ENCODE peak calls at places on chromosomes 11 and 22, in ten cellular contexts. C, Q, Z, X, I, O, A, U, E and T are unnamed samples.

GRCh38 chr22:50311606-50312351 is 4.3 kb upstream of the PLXNB2 start:
- DNase-seq in C (no peak), Q (no peak), Z (no peak), X (no peak), I (no peak), O (no peak), A (peak), U (no peak), E (no peak), T (no peak)

GRCh38 chr22:46245515-46245914 is 4.6 kb downstream of the CDPF1 start:
- DNase-seq in C (no peak), Q (no peak), Z (no peak), X (no peak), I (no peak), O (no peak), A (no peak), U (no peak), E (no peak), T (no peak)

GRCh38 chr11:123173040-123173855 is 21.8 kb downstream of the CLMP start:
- DNase-seq in C (no peak), Q (no peak), Z (no peak), X (no peak), I (no peak), O (no peak), A (no peak), U (no peak), E (no peak), T (peak)

GRCh38 chr11:93484716-93485115 is 58.5 kb downstream of the SMCO4 start:
- DNase-seq in C (no peak), Q (no peak), Z (no peak), X (no peak), I (no peak), O (no peak), A (no peak), U (no peak), E (no peak), T (no peak)

GRCh38 chr22:29954203-29954855 is 71.4 kb downstream of the MTMR3 start:
- DNase-seq in C (no peak), Q (no peak), Z (no peak), X (no peak), I (no peak), O (peak), A (no peak), U (no peak), E (no peak), T (no peak)

GRCh38 chr11:124864176-124864891 is 898 bp upstream of the ROBO3 start:
- DNase-seq in C (no peak), Q (no peak), Z (no peak), X (no peak), I (no peak), O (no peak), A (peak), U (no peak), E (no peak), T (peak)

GRCh38 chr11:86518211-86518610 is 143.5 kb downstream of the CCDC81 start:
- DNase-seq in C (no peak), Q (no peak), Z (no peak), X (no peak), I (no peak), O (peak), A (no peak), U (no peak), E (no peak), T (no peak)

GRCh38 chr22:28923826-28924732 is 40.7 kb downstream of the ZNRF3 start:
- DNase-seq in C (peak), Q (no peak), Z (no peak), X (peak), I (peak), O (no peak), A (no peak), U (peak), E (no peak), T (peak)

GRCh38 chr11:95706974-95707387 is 82.6 kb downstream of the FAM76B start:
- DNase-seq in C (no peak), Q (no peak), Z (no peak), X (no peak), I (no peak), O (peak), A (no peak), U (no peak), E (no peak), T (no peak)

GRCh38 chr11:59283825-59284772 is 71.4 kb upstream of the MPEG1 start:
- DNase-seq in C (peak), Q (peak), Z (peak), X (no peak), I (peak), O (peak), A (no peak), U (peak), E (peak), T (peak)

GRCh38 chr11:72738199-72739141 is 13.7 kb downstream of the ARAP1 start:
- DNase-seq in C (peak), Q (no peak), Z (peak), X (no peak), I (no peak), O (peak), A (peak), U (no peak), E (no peak), T (peak)

GRCh38 chr11:66863428-66864125 is 6.7 kb downstream of the LRFN4 start:
- DNase-seq in C (no peak), Q (no peak), Z (no peak), X (no peak), I (no peak), O (no peak), A (no peak), U (no peak), E (no peak), T (no peak)

GRCh38 chr11:469684-470667 is 19.9 kb downstream of the PTDSS2 start:
- DNase-seq in C (peak), Q (peak), Z (no peak), X (peak), I (peak), O (no peak), A (peak), U (peak), E (peak), T (no peak)

GRCh38 chr22:20451920-20452319 is 14.3 kb upstream of the SCARF2 start:
- DNase-seq in C (no peak), Q (no peak), Z (no peak), X (no peak), I (no peak), O (no peak), A (no peak), U (no peak), E (no peak), T (no peak)

GRCh38 chr11:15854245-15854644 is 502.1 kb downstream of the SOX6 start:
- DNase-seq in C (no peak), Q (no peak), Z (no peak), X (no peak), I (no peak), O (no peak), A (no peak), U (no peak), E (no peak), T (no peak)

GRCh38 chr11:44751066-44751465 is 24.3 kb downstream of the TSPAN18 start:
- DNase-seq in C (no peak), Q (no peak), Z (no peak), X (no peak), I (peak), O (no peak), A (no peak), U (no peak), E (no peak), T (peak)

GRCh38 chr11:34926831-34927132 is 10.4 kb downstream of the PDHX start:
- DNase-seq in C (no peak), Q (no peak), Z (no peak), X (no peak), I (no peak), O (no peak), A (no peak), U (no peak), E (no peak), T (no peak)

GRCh38 chr22:29454186-29454745 is 15.9 kb downstream of the RFPL1 start:
- DNase-seq in C (no peak), Q (no peak), Z (no peak), X (peak), I (no peak), O (no peak), A (peak), U (no peak), E (no peak), T (no peak)

GRCh38 chr11:93225642-93226041 is 27.9 kb upstream of the SLC36A4 start:
- DNase-seq in C (no peak), Q (peak), Z (no peak), X (no peak), I (no peak), O (peak), A (no peak), U (no peak), E (peak), T (no peak)

GRCh38 chr11:122748968-122749687 is 89.2 kb upstream of the CRTAM start:
- DNase-seq in C (no peak), Q (peak), Z (peak), X (no peak), I (no peak), O (peak), A (peak), U (no peak), E (no peak), T (no peak)

GRCh38 chr11:35639591-35640179 is 21.4 kb downstream of the FJX1 start:
- DNase-seq in C (no peak), Q (no peak), Z (no peak), X (no peak), I (no peak), O (no peak), A (no peak), U (no peak), E (no peak), T (no peak)

GRCh38 chr22:37262346-37262745 is 18.3 kb upstream of the RAC2 start:
- DNase-seq in C (no peak), Q (no peak), Z (no peak), X (no peak), I (no peak), O (no peak), A (no peak), U (no peak), E (no peak), T (no peak)

GRCh38 chr22:20211409-20211996 is 56.6 kb downstream of the RTN4R start:
- DNase-seq in C (no peak), Q (no peak), Z (no peak), X (no peak), I (no peak), O (no peak), A (no peak), U (no peak), E (no peak), T (no peak)

GRCh38 chr11:662689-663274 is 25.7 kb downstream of the DRD4 start:
- DNase-seq in C (peak), Q (peak), Z (peak), X (peak), I (peak), O (peak), A (no peak), U (peak), E (peak), T (no peak)

GRCh38 chr22:28444659-28445058 is 235.0 kb downstream of the TTC28 start:
- DNase-seq in C (no peak), Q (no peak), Z (no peak), X (no peak), I (no peak), O (no peak), A (no peak), U (no peak), E (no peak), T (no peak)

GRCh38 chr11:94599510-94599909 is 32.3 kb downstream of the PIWIL4 start:
- DNase-seq in C (no peak), Q (no peak), Z (no peak), X (no peak), I (no peak), O (no peak), A (no peak), U (no peak), E (no peak), T (no peak)
- TF ChIP-seq POLR2A in C (no peak), Q (no peak), Z (no peak), X (no peak), I (no peak), O (no peak), A (no peak), U (no peak), E (no peak), T (no peak)

GRCh38 chr11:69912911-69913451 is 93.8 kb upstream of the FGF3 start:
- DNase-seq in C (no peak), Q (no peak), Z (no peak), X (no peak), I (no peak), O (no peak), A (peak), U (no peak), E (peak), T (no peak)
- TF ChIP-seq CTCF in C (no peak), Q (peak), Z (peak), X (no peak), I (no peak), O (no peak), A (no peak), U (no peak), E (peak), T (no peak)

GRCh38 chr11:3154001-3154599 is 11.0 kb downstream of the OSBPL5 start:
- DNase-seq in C (no peak), Q (no peak), Z (no peak), X (no peak), I (no peak), O (peak), A (no peak), U (no peak), E (no peak), T (no peak)
- H3K4me3 ChIP-seq in C (no peak), Q (no peak), Z (no peak), X (no peak), I (no peak), O (no peak), A (no peak), U (no peak), E (no peak), T (no peak)

GRCh38 chr11:11620966-11621880 is 582 bp downstream of the GALNT18 start:
- DNase-seq in C (peak), Q (peak), Z (no peak), X (peak), I (peak), O (no peak), A (peak), U (peak), E (peak), T (no peak)

GRCh38 chr11:11618973-11619435 is 2.8 kb downstream of the GALNT18 start:
- DNase-seq in C (no peak), Q (no peak), Z (no peak), X (no peak), I (no peak), O (no peak), A (no peak), U (no peak), E (peak), T (no peak)

GRCh38 chr11:11622772-11623531 is 1.1 kb upstream of the GALNT18 start:
- DNase-seq in C (no peak), Q (no peak), Z (no peak), X (no peak), I (peak), O (no peak), A (peak), U (no peak), E (no peak), T (no peak)

GRCh38 chr11:11621881-11622706 is at the start of gene GALNT18:
- DNase-seq in C (peak), Q (peak), Z (peak), X (peak), I (peak), O (peak), A (peak), U (peak), E (peak), T (peak)

DNA sequence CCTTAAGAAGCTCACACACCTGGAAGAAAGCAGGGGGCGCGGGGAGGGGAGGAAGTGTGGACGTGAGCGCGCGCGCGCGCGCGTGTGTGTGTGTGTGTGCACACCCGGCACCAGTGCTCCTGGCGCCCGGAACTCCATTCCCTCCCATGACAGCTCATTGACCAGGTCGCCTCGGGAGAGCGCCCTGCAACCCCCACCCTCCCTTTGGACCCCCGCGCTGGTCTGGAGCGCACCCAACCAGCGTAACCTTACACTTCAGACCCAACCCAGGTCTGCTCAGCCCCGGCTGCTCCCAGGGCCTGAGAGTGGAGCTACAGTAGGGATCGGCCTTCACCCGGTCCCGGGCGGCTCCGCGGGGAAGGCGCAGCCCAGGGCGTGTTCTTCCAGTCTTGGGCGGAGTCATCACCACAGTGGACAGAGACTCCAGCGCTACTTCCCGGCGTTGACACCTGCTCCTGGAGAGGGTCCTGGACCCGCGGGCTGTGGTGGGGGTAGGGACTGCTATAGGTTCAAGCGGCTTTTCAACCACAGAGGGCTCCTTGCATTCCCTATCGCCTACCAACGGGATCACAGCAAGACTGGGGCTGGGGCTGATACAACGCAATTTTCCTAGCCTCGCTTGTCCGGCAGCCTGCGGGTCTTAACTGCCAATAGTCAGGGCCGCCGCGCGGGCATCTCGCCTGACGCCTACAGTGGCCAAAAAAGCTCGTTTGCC is 1.4 kb downstream of the GALNT18 start:
- DNase-seq in C (peak), Q (no peak), Z (no peak), X (peak), I (peak), O (no peak), A (peak), U (peak), E (peak), T (no peak)
- TF ChIP-seq POLR2A in C (no peak), Q (no peak), Z (no peak), X (no peak), I (no peak), O (no peak), A (no peak), U (no peak), E (peak), T (no peak)

GRCh38 chr22:21942939-21943338 is 9.7 kb downstream of the PPM1F start:
- DNase-seq in C (no peak), Q (no peak), Z (no peak), X (no peak), I (peak), O (no peak), A (peak), U (no peak), E (no peak), T (no peak)
- TF ChIP-seq CTCF in C (no peak), Q (no peak), Z (no peak), X (no peak), I (no peak), O (no peak), A (no peak), U (no peak), E (no peak), T (no peak)

GRCh38 chr11:61756452-61757212 is 4.2 kb downstream of the MYRF start:
- DNase-seq in C (peak), Q (peak), Z (no peak), X (no peak), I (no peak), O (peak), A (no peak), U (no peak), E (peak), T (no peak)
- H3K4me3 ChIP-seq in C (peak), Q (no peak), Z (peak), X (no peak), I (no peak), O (no peak), A (no peak), U (no peak), E (peak), T (no peak)

DNA sequence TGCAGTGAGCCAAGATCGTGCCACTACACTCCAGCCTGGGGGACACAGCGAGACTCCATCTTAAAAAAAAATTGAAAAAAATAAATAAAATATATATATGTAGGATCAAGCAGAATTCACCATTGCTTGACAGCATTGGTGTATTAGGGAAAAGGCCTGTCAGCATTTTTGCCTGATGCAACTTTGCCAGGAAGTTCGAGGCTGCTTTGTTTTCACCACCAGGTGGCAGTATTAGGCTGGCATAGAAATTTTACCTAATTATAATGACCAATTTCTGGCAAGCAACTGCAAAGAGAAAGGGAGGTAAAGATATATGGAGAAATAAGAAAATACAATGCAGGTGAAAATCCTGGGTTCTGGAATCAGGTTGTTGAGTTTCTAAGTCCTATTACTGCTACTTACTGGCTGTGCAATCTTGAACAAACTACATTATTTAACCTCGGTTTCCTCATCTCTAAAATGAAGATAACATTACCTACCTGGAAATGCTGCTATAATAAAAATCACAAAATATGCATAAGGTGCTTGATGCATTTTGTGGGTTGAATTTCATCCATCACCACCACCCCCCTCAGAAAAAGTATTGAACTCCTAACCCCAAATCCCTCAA is 24.7 kb downstream of the LAYN start:
- DNase-seq in C (peak), Q (peak), Z (peak), X (peak), I (peak), O (peak), A (peak), U (peak), E (peak), T (peak)
- TF ChIP-seq POLR2A in C (no peak), Q (no peak), Z (no peak), X (no peak), I (no peak), O (no peak), A (no peak), U (no peak), E (no peak), T (no peak)

DNA sequence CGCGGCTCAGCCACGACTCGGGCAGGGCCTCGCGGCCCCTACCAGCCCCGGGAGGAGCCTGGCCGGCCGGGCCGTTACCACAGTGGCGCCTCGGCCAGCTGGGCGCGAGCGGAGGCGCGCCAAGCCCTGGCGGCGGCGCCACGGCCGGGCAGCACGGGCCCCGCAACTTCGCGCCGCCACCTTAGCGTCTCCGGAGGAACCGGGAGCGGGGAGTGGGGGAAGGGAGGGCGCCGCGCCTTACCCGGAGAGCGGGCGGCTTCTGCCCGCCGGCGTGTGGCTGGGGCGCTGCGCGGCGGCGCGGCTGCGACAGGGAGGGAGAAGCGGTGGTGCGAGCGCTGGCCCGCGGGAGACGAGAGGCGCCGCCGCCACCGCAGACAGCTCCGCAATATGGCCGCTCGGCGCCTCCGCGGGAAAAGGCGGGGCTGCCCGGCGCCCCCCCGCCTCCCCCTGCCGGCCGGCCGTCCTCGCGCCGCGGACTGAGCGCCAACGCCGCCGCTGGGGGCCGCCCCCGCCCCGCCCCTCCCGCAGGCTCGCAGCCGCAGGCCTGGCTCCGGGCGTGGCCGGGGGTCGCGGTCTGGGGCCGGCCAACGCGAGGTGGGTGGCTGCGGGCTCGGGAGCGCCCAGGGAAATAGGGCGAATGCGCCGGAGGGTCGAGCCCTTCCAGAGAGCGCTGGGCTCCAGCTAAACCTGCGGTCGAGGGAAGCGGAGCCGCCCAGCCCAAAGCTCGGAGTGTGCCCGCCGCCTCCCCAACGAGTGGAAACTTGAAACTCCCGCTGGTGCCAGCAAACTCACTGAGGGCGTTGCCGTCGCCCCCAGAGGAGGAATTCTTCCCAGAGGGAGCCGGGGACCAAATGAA is at the start of gene RDX:
- DNase-seq in C (peak), Q (peak), Z (peak), X (peak), I (peak), O (peak), A (peak), U (peak), E (peak), T (peak)
- TF ChIP-seq CTCF in C (no peak), Q (no peak), Z (no peak), X (peak), I (no peak), O (no peak), A (no peak), U (peak), E (no peak), T (no peak)